ENCODE peak calls at places on chromosomes 3 and 15, in nine cellular contexts. V is GM06990, M is GOT3, D is NAMALWA, I is coronary artery, E is choroid plexus epithelial cell, J is AG04449, L is transverse colon, H is ascending aorta. T is an unnamed sample.

GRCh38 chr3:106255870-106256248 is 387.0 kb upstream of the CBLB start:
- DNase-seq in V (peak), M (no peak), D (peak), I (no peak), E (no peak), J (no peak), L (peak), H (no peak), T (no peak)

GRCh38 chr3:90102146-90102545 is 994.7 kb downstream of the EPHA3 start:
- DNase-seq in V (no peak), M (no peak), D (no peak), I (no peak), E (no peak), J (no peak), L (no peak), H (no peak), T (no peak)

GRCh38 chr3:110265302-110265701 is 806.3 kb upstream of the NECTIN3 start:
- DNase-seq in V (no peak), M (no peak), D (no peak), I (no peak), E (no peak), J (no peak), L (no peak), H (no peak), T (no peak)

GRCh38 chr3:53255360-53255774 is 455 bp downstream of the TKT start:
- DNase-seq in V (peak), M (no peak), D (peak), I (no peak), E (peak), J (no peak), L (peak), H (no peak), T (peak)

GRCh38 chr3:155029941-155030340 is 50.2 kb upstream of the MME start:
- DNase-seq in V (no peak), M (no peak), D (no peak), I (no peak), E (no peak), J (no peak), L (no peak), H (no peak), T (no peak)

GRCh38 chr3:124972457-124972856 is 37.9 kb upstream of the MUC13 start:
- DNase-seq in V (no peak), M (no peak), D (no peak), I (no peak), E (no peak), J (no peak), L (peak), H (no peak), T (peak)

GRCh38 chr3:179196098-179196497 is 47.9 kb downstream of the PIK3CA start:
- DNase-seq in V (peak), M (no peak), D (peak), I (no peak), E (peak), J (peak), L (no peak), H (no peak), T (no peak)

GRCh38 chr15:31494786-31495185 is 168.2 kb downstream of the KLF13 start:
- DNase-seq in V (no peak), M (no peak), D (no peak), I (peak), E (no peak), J (no peak), L (no peak), H (no peak), T (no peak)

GRCh38 chr3:134353831-134354611 is 20.2 kb downstream of the AMOTL2 start:
- DNase-seq in V (no peak), M (no peak), D (no peak), I (no peak), E (no peak), J (no peak), L (peak), H (no peak), T (no peak)

GRCh38 chr3:38652934-38653333 is 3.4 kb upstream of the SCN5A start:
- DNase-seq in V (no peak), M (no peak), D (no peak), I (no peak), E (no peak), J (no peak), L (no peak), H (no peak), T (no peak)

GRCh38 chr3:110376119-110376518 is 695.5 kb upstream of the NECTIN3 start:
- DNase-seq in V (no peak), M (no peak), D (no peak), I (no peak), E (no peak), J (no peak), L (no peak), H (no peak), T (no peak)

GRCh38 chr15:53569756-53570480 is 189.5 kb downstream of the WDR72 start:
- DNase-seq in V (no peak), M (no peak), D (no peak), I (no peak), E (no peak), J (no peak), L (no peak), H (no peak), T (no peak)

GRCh38 chr3:17442332-17443049 is 299.9 kb downstream of the TBC1D5 start:
- DNase-seq in V (no peak), M (no peak), D (no peak), I (no peak), E (peak), J (no peak), L (no peak), H (no peak), T (no peak)

GRCh38 chr3:177633671-177634207 is 436.5 kb upstream of the TBL1XR1 start:
- DNase-seq in V (no peak), M (no peak), D (no peak), I (no peak), E (peak), J (peak), L (no peak), H (no peak), T (no peak)

GRCh38 chr3:170589113-170589512 is 3.2 kb upstream of the SLC7A14 start:
- DNase-seq in V (no peak), M (no peak), D (no peak), I (no peak), E (no peak), J (no peak), L (no peak), H (no peak), T (no peak)

GRCh38 chr3:172256101-172256687 is 192.1 kb downstream of the GHSR start:
- DNase-seq in V (no peak), M (no peak), D (no peak), I (no peak), E (peak), J (peak), L (no peak), H (peak), T (no peak)

T was measured in NCI-H526 treated with DMSO at 0.1 percent for 48 hours.